ENCODE peak calls at places on chromosomes 16 and 17, in seven cellular contexts. X is body of pancreas; Q is NCI-H1694 treated with DMSO at 0.1 percent for 48 hours; U is aorta; Z is stimulated activated CD4-positive, alpha-beta T cell treated with anti-CD3 and anti-CD28 coated beads, Interleukin-2, amount 100 ng/mL, for 24 hours; E is left ventricle myocardium superior; R is NCI-H1092 treated with DMSO at 0.1 percent for 48 hours. V is an unnamed sample.

GRCh38 chr17:75832164-75832651 is 12.0 kb downstream of the UNC13D start:
- DNase-seq in R (no peak), X (peak; percentile 68), U (peak; percentile 80), Q (no peak), Z (peak; percentile 38), E (no peak), V (no peak)

GRCh38 chr16:58563235-58563634 is 47.9 kb downstream of the SETD6 start:
- DNase-seq in Z (no peak), E (no peak), R (no peak), X (no peak), U (no peak), Q (no peak), V (no peak)

GRCh38 chr16:66652661-66653060 is 43.9 kb downstream of the CMTM4 start:
- DNase-seq in X (no peak), Z (no peak), E (no peak), Q (no peak), R (no peak), U (no peak), V (no peak)

GRCh38 chr16:3950343-3951193 is 70.1 kb upstream of the CREBBP start:
- DNase-seq in R (peak; percentile 18), Z (no peak), E (peak; percentile 88), U (peak; percentile 94), Q (no peak), X (peak; percentile 68), V (peak; percentile 12)

GRCh38 chr17:7436556-7437368 is 1.5 kb downstream of the TMEM102 start:
- DNase-seq in R (peak; percentile 66), Z (peak; percentile 86), E (peak; percentile 92), U (peak; percentile 85), X (peak; percentile 90), Q (peak; percentile 77), V (peak; percentile 50)

GRCh38 chr16:4373909-4374742 is 2.5 kb downstream of the VASN start:
- DNase-seq in Q (no peak), R (no peak), U (peak; percentile 90), Z (no peak), X (peak; percentile 79), E (peak; percentile 82), V (no peak)

GRCh38 chr17:77146882-77147281 is 6.1 kb downstream of the SEC14L1 start:
- DNase-seq in Z (no peak), E (peak; percentile 55), X (peak; percentile 78), R (no peak), U (no peak), Q (no peak), V (peak; percentile 53)

GRCh38 chr16:85936761-85937343 is 37.9 kb downstream of the IRF8 start:
- DNase-seq in Q (no peak), U (no peak), X (no peak), R (no peak), E (no peak), Z (peak; percentile 33), V (no peak)

GRCh38 chr17:9192010-9192409 is 170.7 kb downstream of the NTN1 start:
- DNase-seq in Z (no peak), E (no peak), U (no peak), R (peak; percentile 37), Q (peak; percentile 26), X (no peak), V (no peak)

GRCh38 chr16:77683845-77684526 is 38.3 kb upstream of the NUDT7 start:
- DNase-seq in Z (no peak), U (no peak), R (peak; percentile 17), E (no peak), X (no peak), Q (no peak), V (peak; percentile 38)

GRCh38 chr16:68257906-68258800 is 6.2 kb upstream of the SLC7A6 start:
- DNase-seq in Z (no peak), R (no peak), X (no peak), U (peak; percentile 73), E (peak; percentile 59), Q (no peak), V (no peak)

GRCh38 chr17:77118251-77118928 is 22.4 kb upstream of the SEC14L1 start:
- DNase-seq in E (no peak), Q (no peak), Z (no peak), R (no peak), X (no peak), U (no peak), V (no peak)

GRCh38 chr17:78357177-78357586 is 2.7 kb downstream of the SOCS3 start:
- DNase-seq in E (peak; percentile 71), Z (peak; percentile 27), X (peak; percentile 55), U (peak; percentile 84), R (no peak), Q (no peak), V (no peak)

V was measured in cerebellar cortex.